ENCODE peak calls at places on chromosomes 13 and 19, in six cellular contexts. L is NCI-H1105 treated with DMSO at 0.1 percent for 48 hours, C is OCI-M1, P is endothelial cell, K is left ventricle myocardium superior, Z is dermis microvascular lymphatic vessel endothelial cell. B is an unnamed sample.
A peak's percentile ranks its signal among the peaks of the same experiment; 100 is the strongest.

GRCh38 chr13:51519839-51520238 is 64.4 kb upstream of the WDFY2 start:
- DNase-seq in K (no peak), C (no peak), P (no peak), L (no peak), Z (no peak), B (no peak)

GRCh38 chr19:58554494-58555368 is at the start of gene CHMP2A:
- DNase-seq in Z (peak; percentile 91), P (peak; percentile 98), L (no peak), C (no peak), K (peak; percentile 99), B (peak; percentile 92)

GRCh38 chr19:55179570-55180484 is at the start of gene SYT5:
- DNase-seq in K (peak; percentile 65), P (peak; percentile 75), L (peak; percentile 23), C (peak; percentile 67), Z (no peak), B (peak; percentile 90)

GRCh38 chr19:32662186-32662585 is 12.8 kb downstream of the ANKRD27 start:
- DNase-seq in K (no peak), C (peak; percentile 82), L (no peak), Z (peak; percentile 84), P (no peak), B (no peak)

GRCh38 chr13:52644108-52644507 is 1.9 kb downstream of the HNRNPA1L2 start:
- DNase-seq in L (no peak), Z (no peak), K (no peak), C (no peak), P (no peak), B (no peak)

GRCh38 chr19:4414144-4414799 is 11.8 kb downstream of the CHAF1A start:
- DNase-seq in Z (no peak), P (no peak), C (no peak), K (no peak), L (no peak), B (no peak)

GRCh38 chr13:112815871-112816270 is 126.0 kb downstream of the ATP11A start:
- DNase-seq in K (no peak), Z (no peak), P (no peak), C (no peak), L (no peak), B (no peak)

GRCh38 chr13:36130542-36131214 is 504 bp downstream of the DCLK1 start:
- DNase-seq in K (peak; percentile 58), P (peak; percentile 24), Z (no peak), C (no peak), L (peak; percentile 48), B (no peak)

GRCh38 chr19:14562660-14563589 is 8.9 kb downstream of the NDUFB7 start:
- DNase-seq in L (no peak), Z (no peak), C (no peak), P (no peak), K (no peak), B (no peak)

GRCh38 chr13:99642841-99643240 is 141.6 kb downstream of the TM9SF2 start:
- DNase-seq in C (no peak), Z (no peak), P (no peak), K (no peak), L (no peak), B (no peak)

GRCh38 chr13:30019648-30020626 is 169.5 kb upstream of the UBL3 start:
- DNase-seq in P (no peak), Z (no peak), K (no peak), L (no peak), C (no peak), B (no peak)

GRCh38 chr13:62702502-62702901 is 1286.9 kb upstream of the PCDH20 start:
- DNase-seq in L (peak; percentile 94), C (no peak), K (no peak), P (no peak), Z (no peak), B (no peak)

GRCh38 chr19:29202281-29202680 is 10.7 kb downstream of the UQCRFS1 start:
- DNase-seq in P (no peak), Z (no peak), C (no peak), L (no peak), K (no peak), B (no peak)

GRCh38 chr19:51873097-51873496 is 14.7 kb downstream of the ZNF577 start:
- DNase-seq in L (no peak), Z (no peak), C (no peak), K (no peak), P (no peak), B (no peak)

GRCh38 chr13:28037399-28037798 is 48.9 kb upstream of the URAD start:
- DNase-seq in C (no peak), P (no peak), L (no peak), K (no peak), Z (no peak), B (no peak)

GRCh38 chr13:106373989-106374572 is 161.4 kb downstream of the EFNB2 start:
- DNase-seq in P (no peak), C (no peak), K (no peak), Z (peak; percentile 30), L (no peak), B (no peak)

GRCh38 chr13:90541346-90541745 is 806.1 kb upstream of the MIR17HG start:
- DNase-seq in L (no peak), K (no peak), C (no peak), P (no peak), Z (no peak), B (no peak)

GRCh38 chr19:45474191-45474940 is 6.6 kb downstream of the FOSB start:
- DNase-seq in C (no peak), Z (no peak), L (no peak), P (no peak), K (no peak), B (no peak)

GRCh38 chr19:27676334-27676733 is 1536.6 kb downstream of the UQCRFS1 start:
- DNase-seq in L (no peak), K (no peak), C (no peak), P (no peak), Z (no peak), B (no peak)

GRCh38 chr13:90105881-90106496 is 1241.5 kb upstream of the MIR17HG start:
- DNase-seq in P (no peak), L (no peak), C (no peak), K (no peak), Z (no peak), B (no peak)

GRCh38 chr19:14770136-14770535 is 8.2 kb downstream of the ADGRE2 start:
- DNase-seq in C (no peak), P (no peak), K (no peak), L (no peak), Z (no peak), B (no peak)

GRCh38 chr13:41716236-41716635 is 244.7 kb downstream of the VWA8 start:
- DNase-seq in K (no peak), L (no peak), P (no peak), C (no peak), Z (peak; percentile 36), B (no peak)

GRCh38 chr19:54248016-54248601 is 5.5 kb upstream of the LILRA6 start:
- DNase-seq in K (no peak), Z (no peak), P (no peak), C (no peak), L (no peak), B (no peak)

GRCh38 chr19:52692431-52693008 is 42.3 kb downstream of the ZNF611 start:
- DNase-seq in P (no peak), Z (no peak), C (no peak), K (no peak), L (no peak), B (no peak)

GRCh38 chr13:66933994-66934393 is 296.1 kb downstream of the PCDH9 start:
- DNase-seq in C (peak; percentile 28), K (no peak), Z (no peak), L (no peak), P (no peak), B (no peak)

GRCh38 chr13:76991432-76991795 is 467 bp upstream of the CLN5 start:
- DNase-seq in K (no peak), P (no peak), L (no peak), C (peak; percentile 47), Z (peak; percentile 69), B (no peak)

GRCh38 chr19:52961981-52962380 is 700 bp downstream of the ZNF816 start:
- DNase-seq in C (peak; percentile 77), P (no peak), K (no peak), Z (no peak), L (no peak), B (no peak)

GRCh38 chr19:49422407-49423277 is 599 bp downstream of the PTH2 start:
- DNase-seq in Z (no peak), P (peak; percentile 75), K (peak; percentile 71), C (no peak), L (peak; percentile 31), B (peak; percentile 73)

GRCh38 chr19:44764975-44765948 is 12.4 kb upstream of the CBLC start:
- DNase-seq in P (no peak), Z (no peak), C (no peak), L (no peak), K (no peak), B (no peak)

GRCh38 chr19:46442808-46443450 is 14.2 kb upstream of the PNMA8C start:
- DNase-seq in Z (no peak), K (peak; percentile 43), P (no peak), C (no peak), L (no peak), B (no peak)

GRCh38 chr19:7831452-7831851 is 1.4 kb downstream of the EVI5L start:
- DNase-seq in L (no peak), P (peak; percentile 51), C (peak; percentile 72), Z (no peak), K (no peak), B (no peak)

GRCh38 chr19:1063030-1063908 is 3.7 kb upstream of the ARHGAP45 start:
- DNase-seq in P (no peak), L (no peak), Z (no peak), C (peak; percentile 38), K (peak; percentile 31), B (peak; percentile 75)

GRCh38 chr19:1412995-1413889 is 5.9 kb downstream of the DAZAP1 start:
- DNase-seq in K (no peak), P (no peak), L (no peak), C (no peak), Z (no peak), B (no peak)

GRCh38 chr13:24147570-24147963 is 13.0 kb upstream of the SPATA13 start:
- DNase-seq in Z (no peak), P (no peak), K (no peak), C (no peak), L (no peak), B (no peak)

GRCh38 chr19:29855087-29855486 is 43.3 kb downstream of the CCNE1 start:
- DNase-seq in C (no peak), K (no peak), Z (no peak), L (no peak), P (no peak), B (no peak)

GRCh38 chr13:113652404-113653263 is 5.4 kb downstream of the ATP4B start:
- DNase-seq in P (no peak), K (peak; percentile 22), L (no peak), Z (no peak), C (no peak), B (no peak)

GRCh38 chr13:50130686-50131051 is 115.4 kb downstream of the KCNRG start:
- DNase-seq in K (peak; percentile 43), C (peak; percentile 68), L (no peak), P (peak; percentile 45), Z (peak; percentile 39), B (peak; percentile 35)

B was measured in naive thymus-derived CD4-positive, alpha-beta T cell.